ENCODE peak calls at places on chromosomes 7 and 10, in four cellular contexts. X is prostate gland, Y is transverse colon, G is body of pancreas. R is an unnamed sample.

GRCh38 chr10:79126351-79126750 is 57.6 kb downstream of the ZMIZ1 start:
- DNase-seq in X (no peak), Y (no peak), G (no peak), R (no peak)

GRCh38 chr10:131178956-131179355 is 132.6 kb downstream of the TCERG1L start:
- DNase-seq in X (no peak), Y (no peak), G (peak; percentile 85), R (no peak)

GRCh38 chr10:35848412-35848811 is 206.3 kb upstream of the FZD8 start:
- DNase-seq in X (no peak), Y (no peak), G (no peak), R (no peak)

GRCh38 chr7:27346531-27347260 is 104.1 kb downstream of the EVX1 start:
- DNase-seq in X (peak; percentile 97), Y (peak; percentile 48), G (peak; percentile 61), R (peak; percentile 75)

GRCh38 chr10:69783515-69783914 is 18.2 kb upstream of the COL13A1 start:
- DNase-seq in X (no peak), Y (no peak), G (no peak), R (no peak)

GRCh38 chr7:124915242-124915641 is 14.4 kb downstream of the POT1 start:
- DNase-seq in X (no peak), Y (no peak), G (no peak), R (no peak)

GRCh38 chr10:93413252-93413689 is 68.9 kb downstream of the MYOF start:
- DNase-seq in X (no peak), Y (no peak), G (no peak), R (no peak)

GRCh38 chr10:30158325-30158960 is 99.1 kb upstream of the JCAD start:
- DNase-seq in X (no peak), Y (no peak), G (no peak), R (no peak)

GRCh38 chr10:96360766-96361165 is 2.0 kb upstream of the OPALIN start:
- DNase-seq in X (no peak), Y (no peak), G (no peak), R (no peak)

GRCh38 chr7:152076940-152077933 is 51.8 kb downstream of the GALNT11 start:
- DNase-seq in X (no peak), Y (no peak), G (peak; percentile 90), R (no peak)

GRCh38 chr10:32244011-32244410 is 102.9 kb downstream of the EPC1 start:
- DNase-seq in X (no peak), Y (no peak), G (no peak), R (no peak)

GRCh38 chr7:48426966-48427555 is 255.8 kb downstream of the ABCA13 start:
- DNase-seq in X (no peak), Y (peak; percentile 33), G (no peak), R (peak; percentile 65)

GRCh38 chr7:741850-742249 is 14.8 kb upstream of the PRKAR1B start:
- DNase-seq in X (no peak), Y (no peak), G (no peak), R (no peak)

GRCh38 chr10:10818082-10818481 is 199.6 kb upstream of the CELF2 start:
- DNase-seq in X (no peak), Y (no peak), G (no peak), R (no peak)

GRCh38 chr7:39574673-39575349 is 8.6 kb downstream of the YAE1 start:
- DNase-seq in X (no peak), Y (no peak), G (no peak), R (no peak)

GRCh38 chr7:39580150-39580874 is 14.1 kb downstream of the YAE1 start:
- DNase-seq in X (peak; percentile 83), Y (peak; percentile 85), G (peak; percentile 87), R (peak; percentile 70)

GRCh38 chr7:39582536-39582935 is 16.3 kb downstream of the YAE1 start:
- DNase-seq in X (no peak), Y (no peak), G (no peak), R (no peak)

DNA sequence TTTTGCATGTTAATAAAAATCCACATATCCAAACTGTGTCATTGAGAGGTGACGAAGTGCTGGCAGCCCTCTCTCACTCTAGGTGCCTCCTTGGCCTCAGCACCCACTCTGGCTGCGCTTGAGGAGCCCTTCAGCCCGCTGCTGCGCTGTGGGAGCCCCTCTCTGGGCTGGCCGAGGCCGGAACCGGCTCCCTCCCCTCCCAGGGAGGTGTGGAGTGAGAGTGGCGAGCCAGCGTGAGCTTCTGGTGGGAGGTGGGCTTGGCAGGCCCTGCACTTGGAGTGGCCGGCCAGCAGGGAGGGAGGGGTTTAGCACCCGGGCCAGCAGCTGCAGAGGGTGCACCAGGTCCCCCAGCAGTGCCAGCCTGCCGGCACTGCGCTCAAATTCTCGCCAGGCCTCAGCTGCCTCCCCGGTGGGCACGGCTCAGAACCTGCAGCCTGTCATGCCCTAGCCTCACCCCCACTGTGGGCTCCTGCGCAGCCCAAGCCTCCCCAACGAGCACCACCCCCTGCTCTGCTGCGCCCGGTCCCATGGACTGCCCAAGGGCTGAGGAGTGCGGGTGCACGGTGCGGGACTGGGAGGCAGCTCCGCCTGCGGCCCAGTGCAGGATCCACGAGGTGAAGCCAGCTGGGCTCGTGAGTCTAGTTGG is 11.1 kb downstream of the YAE1 start:
- DNase-seq in X (no peak), Y (no peak), G (no peak), R (no peak)
- TF ChIP-seq POLR2A in X (no peak), Y (no peak), G (no peak), R (no peak)

GRCh38 chr7:142104550-142105527 is 6.7 kb upstream of the MGAM2 start:
- DNase-seq in X (no peak), Y (peak; percentile 58), G (no peak), R (no peak)
- TF ChIP-seq POLR2A in X (no peak), Y (no peak), G (no peak), R (no peak)

GRCh38 chr7:76316984-76317781 is 14.7 kb downstream of the HSPB1 start:
- DNase-seq in X (no peak), Y (no peak), G (peak; percentile 53), R (no peak)

GRCh38 chr7:76314042-76314721 is 11.7 kb downstream of the HSPB1 start:
- DNase-seq in X (peak; percentile 95), Y (peak; percentile 98), G (peak; percentile 98), R (peak; percentile 93)

GRCh38 chr7:76317782-76318487 is 15.5 kb downstream of the HSPB1 start:
- DNase-seq in X (peak; percentile 98), Y (peak; percentile 98), G (peak; percentile 98), R (peak; percentile 92)

GRCh38 chr7:76315372-76315771 is 12.9 kb downstream of the HSPB1 start:
- DNase-seq in X (no peak), Y (peak; percentile 20), G (no peak), R (no peak)

DNA sequence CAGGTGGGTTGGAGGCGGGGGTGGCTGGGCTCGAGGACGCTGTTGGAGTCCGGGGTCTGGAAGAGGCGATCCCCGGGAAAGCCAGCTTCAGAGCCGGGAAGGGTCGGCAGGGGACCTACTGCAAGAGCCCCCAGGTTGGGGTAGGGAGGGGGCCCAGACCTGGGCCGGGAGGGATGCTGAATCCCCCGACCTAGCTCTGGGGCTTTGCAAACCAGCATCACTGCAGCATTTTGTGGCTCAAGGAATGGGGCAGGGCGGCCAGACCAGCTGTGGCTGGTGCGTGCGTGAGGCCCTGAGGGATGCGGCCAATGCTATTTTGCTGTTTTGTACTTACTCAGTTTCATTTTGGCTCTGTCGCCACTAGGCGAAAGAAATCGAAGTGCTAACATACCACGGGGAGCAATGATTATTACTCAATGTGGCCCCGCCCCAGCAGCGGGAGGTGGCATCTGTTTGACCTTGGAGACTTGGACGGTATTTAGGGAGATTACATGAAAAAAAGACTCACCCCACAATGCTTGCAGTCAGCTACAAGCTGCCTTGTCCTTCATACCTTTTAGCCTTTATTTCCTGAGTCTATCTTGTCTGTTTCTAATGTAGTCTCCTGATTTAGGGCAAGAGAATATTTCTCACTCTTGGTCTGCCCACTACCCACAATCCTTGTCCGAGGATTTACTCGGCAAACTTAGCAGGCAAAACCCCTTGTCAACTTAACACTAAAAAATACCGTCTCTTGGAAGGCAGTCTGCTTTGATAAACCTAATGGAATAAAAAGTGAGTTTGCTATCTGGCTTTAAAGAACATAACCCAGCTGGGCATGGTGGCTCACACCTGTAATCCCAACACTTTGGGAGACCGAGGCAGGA is 16.2 kb downstream of the HSPB1 start:
- DNase-seq in X (peak; percentile 48), Y (peak; percentile 86), G (peak; percentile 90), R (peak; percentile 79)
- TF ChIP-seq POLR2A in X (peak; percentile 9), Y (peak; percentile 27), G (no peak), R (peak; percentile 20)

GRCh38 chr7:123673137-123673732 is 17.6 kb downstream of the LMOD2 start:
- DNase-seq in X (no peak), Y (no peak), G (no peak), R (no peak)
- TF ChIP-seq POLR2A in X (no peak), Y (no peak), G (no peak), R (no peak)

GRCh38 chr10:122374859-122375721 is 582 bp downstream of the PLEKHA1 start:
- DNase-seq in X (peak; percentile 45), Y (peak; percentile 71), G (peak; percentile 75), R (peak; percentile 19)

GRCh38 chr10:122373108-122373507 is 1.4 kb upstream of the PLEKHA1 start:
- DNase-seq in X (no peak), Y (no peak), G (no peak), R (no peak)

GRCh38 chr10:122375761-122376160 is 1.3 kb downstream of the PLEKHA1 start:
- DNase-seq in X (no peak), Y (no peak), G (no peak), R (no peak)

GRCh38 chr10:122373713-122374112 is 795 bp upstream of the PLEKHA1 start:
- DNase-seq in X (peak; percentile 39), Y (peak; percentile 17), G (peak; percentile 27), R (no peak)

GRCh38 chr10:122374246-122374858 is at the start of gene PLEKHA1:
- DNase-seq in X (peak; percentile 94), Y (peak; percentile 95), G (peak; percentile 97), R (peak; percentile 81)
- TF ChIP-seq POLR2A in X (peak; percentile 79), Y (no peak), G (peak; percentile 90), R (peak; percentile 37)